ENCODE peak calls at places on chromosomes 3 and 15, in four cellular contexts. P is HCT116, C is HepG2, A is Panc1. W is an unnamed sample.

GRCh38 chr3:185175370-185175987 is 22.6 kb upstream of the C3orf70 start:
- ATAC-seq in P (no peak), C (peak), A (peak), W (peak)

GRCh38 chr15:74390552-74391288 is 23.3 kb upstream of the CYP11A1 start:
- ATAC-seq in P (no peak), C (no peak), A (no peak), W (no peak)

GRCh38 chr15:50431204-50431603 is 7.0 kb downstream of the USP8 start:
- ATAC-seq in P (no peak), C (no peak), A (no peak), W (no peak)

GRCh38 chr3:32406481-32407408 is 15.1 kb downstream of the CMTM7 start:
- ATAC-seq in P (no peak), C (no peak), A (no peak), W (peak)

GRCh38 chr3:125156491-125156890 is 56.1 kb downstream of the SLC12A8 start:
- ATAC-seq in P (no peak), C (no peak), A (no peak), W (no peak)

GRCh38 chr3:16316847-16317560 is 52.0 kb downstream of the OXNAD1 start:
- ATAC-seq in P (no peak), C (peak), A (no peak), W (no peak)

GRCh38 chr3:115792206-115792955 is 169.1 kb downstream of the GAP43 start:
- ATAC-seq in P (peak), C (peak), A (peak), W (no peak)

GRCh38 chr3:127790009-127790533 is 32.2 kb downstream of the MGLL start:
- ATAC-seq in P (no peak), C (no peak), A (no peak), W (no peak)

GRCh38 chr3:171267089-171267488 is 193.1 kb downstream of the TNIK start:
- ATAC-seq in P (no peak), C (no peak), A (no peak), W (no peak)

GRCh38 chr3:181738551-181738950 is 26.8 kb downstream of the SOX2 start:
- ATAC-seq in P (no peak), C (no peak), A (no peak), W (no peak)

GRCh38 chr3:38746641-38747040 is 69.4 kb downstream of the SCN10A start:
- ATAC-seq in P (no peak), C (no peak), A (no peak), W (no peak)

GRCh38 chr15:31905054-31905453 is 125.3 kb upstream of the CHRNA7 start:
- ATAC-seq in P (peak), C (no peak), A (no peak), W (peak)

GRCh38 chr3:67864587-67865183 is 210.3 kb upstream of the SUCLG2 start:
- ATAC-seq in P (no peak), C (no peak), A (no peak), W (no peak)

GRCh38 chr15:96870510-96871039 is 540.1 kb downstream of the NR2F2 start:
- ATAC-seq in P (no peak), C (no peak), A (no peak), W (no peak)

GRCh38 chr3:151327571-151328198 is 1.7 kb downstream of the P2RY13 start:
- ATAC-seq in P (peak), C (peak), A (no peak), W (no peak)

DNA sequence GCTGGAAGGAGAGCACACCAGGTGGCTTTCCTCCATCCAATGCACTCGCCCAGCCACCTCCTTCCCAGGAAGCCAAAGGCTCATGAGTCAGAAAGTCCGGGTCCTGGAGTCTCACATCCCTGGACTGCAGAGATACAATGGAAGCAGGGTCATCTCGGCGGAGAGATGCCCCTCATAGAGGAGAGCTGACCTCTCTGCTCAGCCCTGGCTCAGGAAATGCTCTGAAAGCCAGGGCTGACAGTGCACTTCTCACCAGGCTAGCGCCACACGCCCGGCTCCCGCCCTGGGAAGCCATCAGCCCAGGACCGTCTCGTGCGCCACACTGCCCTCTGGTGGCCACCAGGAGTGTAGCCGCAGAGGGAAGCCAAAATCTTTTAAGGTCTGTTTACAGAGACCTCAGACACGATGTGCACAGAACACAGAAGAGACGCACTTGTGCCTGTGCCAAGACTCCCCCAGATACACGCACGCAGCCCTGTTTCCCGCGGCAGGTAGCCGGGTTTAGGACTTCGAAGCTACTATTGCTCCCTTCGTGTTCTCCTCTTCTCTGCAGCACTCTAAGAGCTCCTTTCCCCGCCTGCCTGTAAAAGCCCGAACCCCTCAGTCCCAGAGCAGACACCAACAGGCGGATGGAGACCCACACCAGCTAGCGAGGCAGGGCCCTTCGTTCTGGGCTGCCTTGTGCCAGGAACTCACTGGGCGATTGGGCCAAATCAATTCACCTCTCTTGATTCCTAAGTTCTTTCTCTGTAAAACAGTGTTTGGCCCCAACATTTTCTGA is 9.7 kb downstream of the NTRK3 start:
- ATAC-seq in P (peak), C (peak), A (peak), W (peak)
- TF ChIP-seq POLR2AphosphoS5 in P (no peak), C (no peak), A (no peak), W (peak)

DNA sequence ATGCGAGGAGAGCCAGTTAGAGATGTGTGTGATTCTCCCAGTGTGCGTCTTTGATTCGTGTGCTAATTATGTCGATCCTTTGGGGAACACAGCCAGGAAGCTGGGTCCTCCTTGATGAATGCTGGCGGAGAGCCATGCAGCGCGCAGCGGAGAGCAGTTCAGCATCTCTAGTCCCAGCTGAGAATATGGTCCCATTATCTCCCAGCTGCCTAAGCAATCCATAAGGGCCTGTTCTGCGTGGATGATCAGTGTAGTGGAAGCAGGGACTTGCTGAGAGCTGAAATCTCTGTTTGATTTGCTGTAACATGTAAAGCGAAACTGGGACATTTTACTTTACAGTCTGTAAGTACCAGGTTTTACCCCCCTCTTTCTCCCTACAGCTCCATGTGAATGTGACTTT is 412.7 kb downstream of the CNTN4 start:
- ATAC-seq in P (no peak), C (no peak), A (no peak), W (no peak)
- TF ChIP-seq POLR2AphosphoS5 in P (no peak), C (no peak), A (no peak), W (no peak)

GRCh38 chr3:129085165-129085715 is 24.7 kb downstream of the GP9 start:
- ATAC-seq in P (no peak), C (peak), A (no peak), W (no peak)
- TF ChIP-seq POLR2AphosphoS5 in P (no peak), C (no peak), A (no peak), W (no peak)

GRCh38 chr3:85709483-85709882 is 750.7 kb downstream of the CADM2 start:
- ATAC-seq in P (no peak), C (no peak), A (no peak), W (no peak)
- TF ChIP-seq POLR2AphosphoS5 in P (no peak), C (no peak), A (no peak), W (no peak)

GRCh38 chr3:71581981-71582611 is 1.4 kb downstream of the FOXP1 start:
- ATAC-seq in P (no peak), C (peak), A (peak), W (peak)
- TF ChIP-seq POLR2AphosphoS5 in P (no peak), C (peak), A (no peak), W (peak)

DNA sequence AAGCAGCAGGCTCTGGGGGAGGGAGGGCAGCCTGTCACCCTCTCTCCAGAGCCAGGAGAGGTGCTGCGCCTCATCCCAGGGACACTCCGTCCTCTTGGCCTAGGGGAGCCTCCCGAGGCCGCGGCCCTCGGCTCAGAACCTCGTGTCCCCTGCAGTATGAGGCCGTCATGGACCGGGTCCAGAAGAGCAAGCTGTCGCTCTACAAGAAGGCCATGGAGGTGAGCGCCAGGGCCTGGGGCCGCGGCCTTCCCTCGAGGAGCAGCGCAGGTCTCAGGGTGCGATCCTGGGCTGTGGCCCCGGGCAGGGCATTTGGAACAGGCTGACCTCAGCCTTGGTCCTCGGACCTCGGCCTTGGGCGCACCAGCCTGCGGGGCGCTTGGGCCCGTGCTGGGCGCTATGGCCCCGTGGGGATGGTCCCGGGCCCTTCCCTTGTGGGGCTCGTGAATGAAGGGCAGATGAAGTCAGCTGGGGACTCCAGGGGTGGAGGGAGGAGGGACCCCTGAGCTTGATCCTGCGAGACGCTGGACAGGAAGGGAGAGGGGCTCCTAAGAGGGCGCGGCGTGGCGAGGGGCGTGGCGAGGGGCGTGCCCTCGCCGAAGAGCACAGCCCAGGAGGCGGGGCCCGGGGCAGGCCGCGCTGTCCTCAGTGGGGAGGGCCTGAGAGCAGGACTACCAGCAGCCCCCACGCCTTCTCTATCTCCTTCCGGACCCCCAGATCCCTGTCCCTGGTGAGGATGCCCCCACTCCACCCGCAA is 32.9 kb downstream of the PSTPIP1 start:
- ATAC-seq in P (no peak), C (no peak), A (no peak), W (no peak)
- TF ChIP-seq POLR2AphosphoS5 in P (no peak), C (no peak), A (no peak), W (no peak)

GRCh38 chr3:15287565-15288330 is 44.6 kb downstream of the SH3BP5 start:
- ATAC-seq in P (no peak), C (no peak), A (no peak), W (peak)
- TF ChIP-seq POLR2AphosphoS5 in P (no peak), C (no peak), A (no peak), W (peak)

W was measured in gastroesophageal sphincter.